ENCODE peak calls at places on chromosomes 16 and 17, in eight cellular contexts. Q is transverse colon, V is body of pancreas, T is A549, Y is stomach, S is tibial nerve, C is HCT116, A is suprapubic skin. L is an unnamed sample.

GRCh38 chr17:67033613-67034012 is 10.7 kb upstream of the CACNG1 start:
- DNase-seq in Y (no peak), T (no peak), Q (no peak), V (no peak), C (no peak), S (no peak), A (no peak), L (no peak)

GRCh38 chr17:1985686-1986085 is 39.4 kb downstream of the RTN4RL1 start:
- DNase-seq in A (no peak), C (no peak), T (no peak), Y (no peak), Q (no peak), S (no peak), V (no peak), L (no peak)

GRCh38 chr16:66539628-66540469 is 10.1 kb downstream of the TK2 start:
- DNase-seq in C (no peak), S (no peak), Y (no peak), V (no peak), A (no peak), T (no peak), Q (no peak), L (no peak)

GRCh38 chr16:54538241-54538640 is 251.7 kb upstream of the IRX3 start:
- DNase-seq in A (no peak), Q (no peak), T (no peak), C (no peak), S (no peak), Y (no peak), V (no peak), L (no peak)

GRCh38 chr16:87194172-87194571 is 123.0 kb downstream of the C16orf95 start:
- DNase-seq in S (no peak), C (no peak), T (no peak), Q (no peak), Y (no peak), V (no peak), A (no peak), L (no peak)

GRCh38 chr16:8572919-8573724 is 17.2 kb downstream of the TMEM114 start:
- DNase-seq in C (peak; percentile 29), T (peak; percentile 53), S (no peak), A (no peak), Q (no peak), V (no peak), Y (no peak), L (peak; percentile 78)

GRCh38 chr16:57623251-57624043 is 5.0 kb upstream of the ADGRG1 start:
- DNase-seq in T (peak; percentile 87), C (peak; percentile 55), S (peak; percentile 49), V (peak; percentile 76), Q (peak; percentile 65), A (no peak), Y (peak; percentile 78), L (peak; percentile 66)

GRCh38 chr16:7526736-7527135 is 194.1 kb downstream of the RBFOX1 start:
- DNase-seq in Y (no peak), C (no peak), V (no peak), A (no peak), Q (no peak), T (no peak), S (no peak), L (no peak)

GRCh38 chr17:4949321-4950074 is 1.2 kb upstream of the PFN1 start:
- DNase-seq in C (peak; percentile 41), V (peak; percentile 81), S (peak; percentile 46), T (peak; percentile 92), Q (peak; percentile 93), A (no peak), Y (peak; percentile 82), L (peak; percentile 95)

GRCh38 chr17:28078443-28079229 is 36.2 kb downstream of the NLK start:
- DNase-seq in S (no peak), A (no peak), C (no peak), V (no peak), T (no peak), Q (no peak), Y (no peak), L (no peak)

GRCh38 chr17:9557846-9558245 is 17.8 kb downstream of the STX8 start:
- DNase-seq in C (no peak), Q (no peak), A (no peak), T (no peak), Y (no peak), S (no peak), V (no peak), L (no peak)

GRCh38 chr17:62666061-62666800 is 38.8 kb downstream of the MRC2 start:
- DNase-seq in V (no peak), T (no peak), S (no peak), Q (no peak), C (no peak), Y (no peak), A (no peak), L (no peak)

GRCh38 chr16:76756951-76757350 is 434.0 kb upstream of the MON1B start:
- DNase-seq in Y (no peak), T (no peak), Q (no peak), C (no peak), A (no peak), S (no peak), V (no peak), L (no peak)

GRCh38 chr17:34579017-34579946 is at the start of gene TMEM132E:
- DNase-seq in V (peak; percentile 52), T (peak; percentile 13), Q (peak; percentile 13), S (no peak), Y (peak; percentile 37), A (no peak), C (no peak), L (no peak)

DNA sequence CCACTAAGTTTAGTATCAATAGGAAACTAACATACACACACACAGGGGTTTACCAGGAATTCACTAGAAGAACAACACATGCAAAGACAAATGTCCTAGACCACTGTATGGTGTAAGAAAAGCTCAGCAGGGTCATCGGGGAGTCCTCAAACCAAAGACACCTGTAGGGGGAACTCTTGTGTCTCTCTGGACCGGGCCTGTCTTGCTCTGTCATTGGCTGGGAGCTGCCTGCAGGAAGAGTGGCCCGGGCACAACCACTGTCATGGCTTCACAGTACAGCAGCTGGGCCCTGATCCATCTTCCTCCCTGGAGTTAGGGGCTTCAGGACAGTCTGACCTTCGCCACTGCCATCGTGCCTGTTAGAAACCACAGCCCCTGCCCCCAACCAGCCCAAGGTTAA is 263.6 kb upstream of the DYNLRB2 start:
- DNase-seq in V (no peak), C (no peak), Q (no peak), Y (no peak), A (no peak), S (no peak), T (no peak), L (no peak)
- TF ChIP-seq CTCF in V (no peak), C (no peak), Q (no peak), Y (no peak), A (no peak), S (no peak), T (no peak), L (no peak)

GRCh38 chr17:31431795-31432658 is 40.6 kb downstream of the RAB11FIP4 start:
- DNase-seq in T (no peak), Q (no peak), Y (no peak), A (no peak), C (no peak), S (no peak), V (peak; percentile 4), L (no peak)
- H3K4me3 ChIP-seq in T (no peak overlapping the region), Q (no peak overlapping the region), Y (no peak overlapping the region), A (no peak overlapping the region), C (no peak overlapping the region), S (no peak overlapping the region), V (no peak overlapping the region), L (no peak overlapping the region)

GRCh38 chr17:81819648-81820171 is 13.4 kb downstream of the MCRIP1 start:
- DNase-seq in S (no peak), C (no peak), A (no peak), Q (no peak), Y (no peak), T (no peak), V (no peak), L (no peak)

GRCh38 chr17:81821147-81821546 is 11.9 kb downstream of the MCRIP1 start:
- DNase-seq in C (no peak), Y (no peak), T (no peak), V (peak; percentile 43), S (no peak), Q (no peak), A (no peak), L (no peak)

GRCh38 chr17:81822312-81822637 is 10.8 kb downstream of the MCRIP1 start:
- DNase-seq in Q (no peak), C (no peak), V (no peak), A (no peak), Y (no peak), S (no peak), T (no peak), L (no peak)

GRCh38 chr17:81822996-81823799 is 9.9 kb downstream of the MCRIP1 start:
- DNase-seq in A (no peak), V (no peak), T (no peak), S (no peak), Q (no peak), Y (no peak), C (no peak), L (no peak)

DNA sequence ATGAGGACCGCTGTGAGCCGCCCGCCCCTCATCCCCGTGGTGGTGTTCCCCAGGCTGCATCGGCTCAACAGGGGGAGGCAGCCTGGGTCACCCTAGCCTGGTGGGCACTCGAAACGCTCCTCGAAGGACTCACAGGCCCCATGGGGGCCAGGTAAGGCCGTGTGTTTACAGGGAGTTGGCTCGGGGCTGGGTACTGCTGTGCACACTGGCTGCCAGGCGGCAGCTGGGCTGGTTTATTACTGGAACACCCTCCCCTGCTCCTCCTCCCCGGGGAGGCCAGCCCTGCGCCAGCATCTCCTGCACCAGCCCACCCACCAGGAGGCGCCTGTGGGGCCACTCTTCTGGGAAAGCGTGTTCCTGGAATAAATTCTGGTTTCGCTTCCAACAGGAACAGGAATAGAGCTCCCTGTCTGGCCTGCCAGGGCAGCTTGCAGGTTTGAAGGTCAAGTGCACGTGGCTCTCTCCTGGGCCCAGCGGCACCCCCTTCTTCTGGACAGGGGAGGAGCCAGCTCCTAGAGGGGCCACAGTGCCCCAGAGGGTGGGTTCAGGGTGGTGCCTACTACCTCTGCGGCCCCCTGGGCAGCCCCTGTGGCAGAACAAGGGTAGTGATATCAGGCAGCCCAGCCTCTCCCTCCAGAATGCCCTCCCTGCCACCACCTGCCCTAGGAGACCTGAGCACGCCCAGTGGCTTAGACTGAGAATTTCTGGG is 11.3 kb downstream of the MCRIP1 start:
- DNase-seq in T (peak; percentile 85), C (peak; percentile 40), S (peak; percentile 37), A (no peak), Q (peak; percentile 95), Y (peak; percentile 96), V (peak; percentile 96), L (peak; percentile 72)
- TF ChIP-seq POLR2A in T (no peak), C (no peak), S (no peak), A (no peak), Q (peak; percentile 29), Y (no peak), V (peak; percentile 29), L (no peak)

DNA sequence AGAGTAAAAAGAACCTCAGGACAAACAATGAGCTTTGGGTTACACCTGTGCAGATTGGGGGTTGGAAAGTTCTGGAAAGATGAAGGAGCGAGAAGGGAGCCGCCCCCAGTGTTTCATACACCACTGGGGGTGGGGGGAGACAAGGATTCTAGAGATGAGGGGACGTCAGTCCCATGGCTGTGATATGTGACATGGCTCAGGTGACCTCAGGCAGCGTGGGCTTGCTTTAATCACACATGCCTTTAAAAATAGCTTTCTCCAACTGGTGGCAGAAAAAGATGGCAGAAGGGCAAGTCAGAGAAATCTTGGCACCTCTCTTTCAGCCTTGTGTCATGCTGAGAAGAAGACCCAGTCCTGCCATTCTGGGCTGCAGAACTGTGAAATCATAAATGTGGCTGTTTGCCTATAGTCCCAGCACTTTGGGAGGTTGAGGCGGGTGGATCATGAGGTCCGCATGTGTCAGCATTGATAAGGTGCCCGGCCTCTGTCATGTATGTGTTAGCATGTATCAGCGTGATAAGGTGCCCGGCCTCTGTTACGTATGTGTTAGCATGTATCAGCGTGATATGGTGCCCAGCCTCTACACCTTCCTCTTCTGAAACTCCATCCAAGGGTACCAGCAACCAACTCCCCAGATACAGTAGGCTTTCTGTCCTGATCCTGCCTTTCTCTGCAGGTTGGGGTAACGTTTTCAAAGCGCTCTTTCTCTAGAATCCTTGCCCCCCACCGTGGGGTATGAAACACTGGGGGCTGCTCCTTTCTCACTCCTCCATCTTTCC is 25.0 kb downstream of the WIPI1 start:
- DNase-seq in S (no peak), Q (no peak), T (no peak), A (peak; percentile 66), V (no peak), Y (no peak), C (no peak), L (peak; percentile 74)
- TF ChIP-seq CTCF in S (no peak), Q (no peak), T (no peak), A (no peak), V (no peak), Y (no peak), C (no peak), L (no peak)